ENCODE peak calls at places on chromosomes 2 and 18, in ten cellular contexts. F, M, X, C, G, P, L, W, H and Y are unnamed samples.

GRCh38 chr2:219059375-219059724 is 1.4 kb downstream of the IHH start:
- DNase-seq in H (no peak), C (no peak), L (no peak), F (no peak), P (no peak), G (no peak), W (no peak), X (no peak), M (no peak), Y (no peak)

GRCh38 chr2:195445639-195446038 is 211.4 kb upstream of the SLC39A10 start:
- DNase-seq in C (no peak), L (no peak), F (no peak), P (no peak), X (no peak), H (no peak), G (no peak), M (no peak), W (peak), Y (no peak)

GRCh38 chr2:198371902-198372611 is 567.7 kb downstream of the PLCL1 start:
- DNase-seq in G (no peak), W (no peak), L (no peak), C (no peak), X (peak), H (no peak), F (no peak), P (peak), M (no peak), Y (no peak)

GRCh38 chr2:23429036-23429435 is 44.1 kb downstream of the KLHL29 start:
- DNase-seq in M (no peak), X (no peak), L (no peak), W (no peak), H (no peak), F (no peak), G (no peak), P (no peak), C (no peak), Y (no peak)

GRCh38 chr2:64646007-64646880 is 7.5 kb downstream of the SERTAD2 start:
- DNase-seq in W (peak), X (no peak), C (peak), P (no peak), G (peak), H (peak), F (peak), M (peak), L (no peak), Y (peak)

GRCh38 chr2:3664118-3664517 is 6.1 kb downstream of the ALLC start:
- DNase-seq in X (no peak), H (no peak), P (no peak), L (no peak), F (no peak), G (no peak), W (no peak), C (no peak), M (no peak), Y (no peak)

GRCh38 chr18:49682301-49683190 is 120.7 kb downstream of the LIPG start:
- DNase-seq in C (no peak), M (no peak), P (no peak), H (no peak), X (no peak), L (no peak), F (no peak), G (no peak), W (peak), Y (no peak)

GRCh38 chr2:203580846-203581245 is 45.7 kb upstream of the RAPH1 start:
- DNase-seq in L (no peak), X (no peak), H (no peak), F (no peak), P (no peak), W (no peak), M (no peak), C (no peak), G (no peak), Y (peak)

GRCh38 chr2:139080244-139080643 is 300.1 kb upstream of the NXPH2 start:
- DNase-seq in F (no peak), H (no peak), P (no peak), W (no peak), C (no peak), M (no peak), G (no peak), L (no peak), X (peak), Y (no peak)

GRCh38 chr18:13621446-13621849 is 104.9 kb downstream of the FAM210A start:
- DNase-seq in F (no peak), G (no peak), L (no peak), W (no peak), P (no peak), X (no peak), M (no peak), H (no peak), C (no peak), Y (no peak)

GRCh38 chr2:239943571-239943970 is 81.6 kb downstream of the NDUFA10 start:
- DNase-seq in W (no peak), F (no peak), M (no peak), X (no peak), C (no peak), H (no peak), L (peak), G (no peak), P (no peak), Y (no peak)

GRCh38 chr2:219378167-219378851 is 9.4 kb downstream of the DNPEP start:
- DNase-seq in G (no peak), H (no peak), C (no peak), F (no peak), L (no peak), P (no peak), X (no peak), M (no peak), W (no peak), Y (no peak)

GRCh38 chr2:43925431-43925830 is 70.4 kb downstream of the LRPPRC start:
- DNase-seq in X (no peak), C (no peak), L (no peak), P (no peak), G (no peak), W (no peak), F (no peak), M (no peak), H (no peak), Y (no peak)

GRCh38 chr2:226581661-226582060 is 218.0 kb downstream of the IRS1 start:
- DNase-seq in W (no peak), F (no peak), L (no peak), C (no peak), H (no peak), G (no peak), P (no peak), M (no peak), X (no peak), Y (no peak)

GRCh38 chr2:173195100-173195499 is 119.5 kb downstream of the MAP3K20 start:
- DNase-seq in C (no peak), P (no peak), F (no peak), L (no peak), W (no peak), X (no peak), G (no peak), H (no peak), M (no peak), Y (no peak)

GRCh38 chr2:83784920-83785319 is 674.2 kb downstream of the SUCLG1 start:
- DNase-seq in X (no peak), G (no peak), P (no peak), H (no peak), W (no peak), M (no peak), C (no peak), F (no peak), L (no peak), Y (no peak)

GRCh38 chr2:191935247-191935646 is 88.4 kb upstream of the CAVIN2 start:
- DNase-seq in F (no peak), H (peak), X (no peak), G (no peak), W (peak), M (peak), P (peak), C (no peak), L (no peak), Y (no peak)

GRCh38 chr2:226118471-226119429 is 680.9 kb downstream of the IRS1 start:
- DNase-seq in M (no peak), H (no peak), P (no peak), C (no peak), W (peak), L (no peak), G (no peak), X (peak), F (no peak), Y (no peak)